ENCODE peak calls at places on chromosomes 12 and 14, in six cellular contexts. One of them, this sample, is unnamed. For H3K27me3, the result is how much of the 10 kb centered on the place peaks cover.

GRCh38 chr12:2092354-2092753 is 39.6 kb downstream of the CACNA1C start:
- DNase-seq in PC-3: no peak
- DNase-seq in fibroblast of lung: no peak
- DNase-seq in neuronal stem cell: no peak
- DNase-seq in GM23248: no peak
- DNase-seq in HCT116: no peak
- DNase-seq in this sample: no peak

GRCh38 chr12:105084251-105085250 is at the start of gene ALDH1L2:
- DNase-seq in fibroblast of lung: peak
- DNase-seq in HCT116: peak
- DNase-seq in neuronal stem cell: peak
- DNase-seq in GM23248: peak
- DNase-seq in PC-3: peak
- DNase-seq in this sample: peak

GRCh38 chr14:47846008-47846407 is 170.6 kb upstream of the MDGA2 start:
- DNase-seq in neuronal stem cell: no peak
- DNase-seq in fibroblast of lung: no peak
- DNase-seq in HCT116: no peak
- DNase-seq in PC-3: no peak
- DNase-seq in GM23248: no peak
- DNase-seq in this sample: no peak

GRCh38 chr12:129696952-129697351 is 206.9 kb downstream of the TMEM132D start:
- DNase-seq in neuronal stem cell: no peak
- DNase-seq in PC-3: no peak
- DNase-seq in GM23248: no peak
- DNase-seq in fibroblast of lung: peak
- DNase-seq in HCT116: no peak
- DNase-seq in this sample: peak

GRCh38 chr14:72104011-72104613 is 171.9 kb downstream of the RGS6 start:
- DNase-seq in fibroblast of lung: no peak
- DNase-seq in PC-3: peak
- DNase-seq in HCT116: peak
- DNase-seq in GM23248: peak
- DNase-seq in neuronal stem cell: peak
- DNase-seq in this sample: no peak

GRCh38 chr14:69475194-69475818 is 9.2 kb upstream of the PLEKHD1 start:
- DNase-seq in HCT116: no peak
- DNase-seq in fibroblast of lung: peak
- DNase-seq in PC-3: peak
- DNase-seq in GM23248: peak
- DNase-seq in neuronal stem cell: no peak
- DNase-seq in this sample: no peak

GRCh38 chr14:26993541-26993940 is 395.7 kb upstream of the NOVA1 start:
- DNase-seq in HCT116: no peak
- DNase-seq in fibroblast of lung: no peak
- DNase-seq in neuronal stem cell: no peak
- DNase-seq in GM23248: peak
- DNase-seq in PC-3: peak
- DNase-seq in this sample: no peak

GRCh38 chr12:117350140-117350539 is 11.3 kb downstream of the NOS1 start:
- DNase-seq in fibroblast of lung: no peak
- DNase-seq in GM23248: no peak
- DNase-seq in neuronal stem cell: no peak
- DNase-seq in PC-3: no peak
- DNase-seq in HCT116: no peak
- DNase-seq in this sample: no peak

GRCh38 chr12:6631549-6631961 is 4.2 kb downstream of the LPAR5 start:
- DNase-seq in PC-3: no peak
- DNase-seq in fibroblast of lung: no peak
- DNase-seq in neuronal stem cell: no peak
- DNase-seq in HCT116: no peak
- DNase-seq in GM23248: no peak
- DNase-seq in this sample: no peak

GRCh38 chr12:50166776-50167025 is 468 bp downstream of the CERS5 start:
- DNase-seq in HCT116: no peak
- DNase-seq in GM23248: peak
- DNase-seq in PC-3: no peak
- DNase-seq in neuronal stem cell: no peak
- DNase-seq in fibroblast of lung: peak
- DNase-seq in this sample: peak

GRCh38 chr12:17284873-17285272 is 678.9 kb upstream of the LMO3 start:
- DNase-seq in HCT116: no peak
- DNase-seq in fibroblast of lung: no peak
- DNase-seq in GM23248: no peak
- DNase-seq in neuronal stem cell: no peak
- DNase-seq in PC-3: no peak
- DNase-seq in this sample: no peak

GRCh38 chr14:103087343-103087835 is 3.4 kb downstream of the LBHD2 start:
- DNase-seq in fibroblast of lung: no peak
- DNase-seq in neuronal stem cell: peak
- DNase-seq in PC-3: no peak
- DNase-seq in HCT116: no peak
- DNase-seq in GM23248: no peak
- DNase-seq in this sample: no peak

GRCh38 chr12:14394317-14395058 is 29.0 kb downstream of the ATF7IP start:
- DNase-seq in GM23248: peak
- DNase-seq in fibroblast of lung: peak
- DNase-seq in HCT116: peak
- DNase-seq in PC-3: peak
- DNase-seq in neuronal stem cell: peak
- DNase-seq in this sample: peak

GRCh38 chr12:20006856-20007255 is 361.5 kb upstream of the PDE3A start:
- DNase-seq in PC-3: no peak
- DNase-seq in fibroblast of lung: no peak
- DNase-seq in HCT116: no peak
- DNase-seq in neuronal stem cell: no peak
- DNase-seq in GM23248: peak
- DNase-seq in this sample: no peak

GRCh38 chr12:130401703-130402102 is 64.0 kb downstream of the PIWIL1 start:
- DNase-seq in HCT116: no peak
- DNase-seq in neuronal stem cell: peak
- DNase-seq in GM23248: no peak
- DNase-seq in PC-3: no peak
- DNase-seq in fibroblast of lung: no peak
- DNase-seq in this sample: no peak

GRCh38 chr12:124898200-124898950 is 16.1 kb downstream of the UBC start:
- DNase-seq in PC-3: peak
- DNase-seq in fibroblast of lung: peak
- DNase-seq in neuronal stem cell: no peak
- DNase-seq in HCT116: no peak
- DNase-seq in GM23248: peak
- DNase-seq in this sample: no peak

GRCh38 chr14:77007975-77008421 is 20.5 kb downstream of the IRF2BPL start:
- DNase-seq in fibroblast of lung: no peak
- DNase-seq in PC-3: peak
- DNase-seq in neuronal stem cell: no peak
- DNase-seq in GM23248: no peak
- DNase-seq in HCT116: no peak
- DNase-seq in this sample: no peak

GRCh38 chr12:113980537-113981337 is 14.6 kb upstream of the RBM19 start:
- DNase-seq in neuronal stem cell: peak
- DNase-seq in HCT116: peak
- DNase-seq in GM23248: peak
- DNase-seq in fibroblast of lung: peak
- DNase-seq in PC-3: peak
- DNase-seq in this sample: peak

GRCh38 chr12:23640754-23641153 is 308.7 kb downstream of the SOX5 start:
- DNase-seq in neuronal stem cell: peak
- DNase-seq in HCT116: no peak
- DNase-seq in PC-3: no peak
- DNase-seq in GM23248: no peak
- DNase-seq in fibroblast of lung: no peak
- DNase-seq in this sample: no peak

GRCh38 chr12:32149489-32149888 is 42.8 kb downstream of the BICD1 start:
- DNase-seq in fibroblast of lung: no peak
- DNase-seq in HCT116: no peak
- DNase-seq in neuronal stem cell: no peak
- DNase-seq in PC-3: no peak
- DNase-seq in GM23248: no peak
- DNase-seq in this sample: no peak

GRCh38 chr12:88932457-88932856 is 352.2 kb upstream of the KITLG start:
- DNase-seq in GM23248: no peak
- DNase-seq in PC-3: no peak
- DNase-seq in fibroblast of lung: no peak
- DNase-seq in neuronal stem cell: no peak
- DNase-seq in HCT116: no peak
- DNase-seq in this sample: no peak

GRCh38 chr12:88931598-88931997 is 351.3 kb upstream of the KITLG start:
- DNase-seq in neuronal stem cell: no peak
- DNase-seq in HCT116: peak
- DNase-seq in fibroblast of lung: peak
- DNase-seq in GM23248: no peak
- DNase-seq in PC-3: no peak
- DNase-seq in this sample: peak

GRCh38 chr12:88935856-88936255 is 355.6 kb upstream of the KITLG start:
- DNase-seq in neuronal stem cell: no peak
- DNase-seq in PC-3: no peak
- DNase-seq in GM23248: no peak
- DNase-seq in HCT116: no peak
- DNase-seq in fibroblast of lung: peak
- DNase-seq in this sample: peak

DNA sequence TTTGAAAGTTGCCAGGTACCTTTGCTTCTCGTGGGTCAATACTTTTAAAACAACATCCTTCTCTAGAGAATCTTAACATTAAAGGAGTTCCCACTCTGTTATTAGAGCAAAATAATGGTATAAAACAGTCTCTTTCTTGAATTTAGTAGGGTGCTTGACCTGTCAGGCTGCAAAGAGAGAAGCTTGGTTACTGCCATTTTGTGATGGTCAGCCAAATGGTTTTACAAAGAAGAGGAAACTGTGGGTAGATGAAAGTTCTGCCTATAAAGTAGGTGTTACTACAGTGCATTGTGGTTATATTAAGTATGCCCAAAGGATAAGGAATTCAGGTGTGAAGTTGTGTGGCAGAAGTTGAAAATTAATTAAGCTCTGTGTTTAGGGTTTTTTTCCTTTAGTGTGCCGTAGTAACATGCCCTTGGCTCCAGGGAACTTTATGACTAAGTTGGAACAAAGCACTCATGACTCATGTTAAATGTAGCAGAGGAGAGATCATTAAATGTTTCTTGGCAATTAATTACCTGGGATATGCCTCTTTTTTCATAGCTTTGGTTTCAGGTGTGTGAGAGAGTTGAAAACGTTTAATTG is 354.0 kb upstream of the KITLG start:
- DNase-seq in fibroblast of lung: peak
- DNase-seq in neuronal stem cell: no peak
- DNase-seq in PC-3: peak
- DNase-seq in GM23248: peak
- DNase-seq in HCT116: peak
- DNase-seq in this sample: peak
- H3K27ac ChIP-seq in fibroblast of lung: no peak
- H3K27ac ChIP-seq in neuronal stem cell: no peak
- H3K27ac ChIP-seq in PC-3: peak
- H3K27ac ChIP-seq in GM23248: no peak
- H3K27ac ChIP-seq in HCT116: peak
- H3K27ac ChIP-seq in this sample: no peak

DNA sequence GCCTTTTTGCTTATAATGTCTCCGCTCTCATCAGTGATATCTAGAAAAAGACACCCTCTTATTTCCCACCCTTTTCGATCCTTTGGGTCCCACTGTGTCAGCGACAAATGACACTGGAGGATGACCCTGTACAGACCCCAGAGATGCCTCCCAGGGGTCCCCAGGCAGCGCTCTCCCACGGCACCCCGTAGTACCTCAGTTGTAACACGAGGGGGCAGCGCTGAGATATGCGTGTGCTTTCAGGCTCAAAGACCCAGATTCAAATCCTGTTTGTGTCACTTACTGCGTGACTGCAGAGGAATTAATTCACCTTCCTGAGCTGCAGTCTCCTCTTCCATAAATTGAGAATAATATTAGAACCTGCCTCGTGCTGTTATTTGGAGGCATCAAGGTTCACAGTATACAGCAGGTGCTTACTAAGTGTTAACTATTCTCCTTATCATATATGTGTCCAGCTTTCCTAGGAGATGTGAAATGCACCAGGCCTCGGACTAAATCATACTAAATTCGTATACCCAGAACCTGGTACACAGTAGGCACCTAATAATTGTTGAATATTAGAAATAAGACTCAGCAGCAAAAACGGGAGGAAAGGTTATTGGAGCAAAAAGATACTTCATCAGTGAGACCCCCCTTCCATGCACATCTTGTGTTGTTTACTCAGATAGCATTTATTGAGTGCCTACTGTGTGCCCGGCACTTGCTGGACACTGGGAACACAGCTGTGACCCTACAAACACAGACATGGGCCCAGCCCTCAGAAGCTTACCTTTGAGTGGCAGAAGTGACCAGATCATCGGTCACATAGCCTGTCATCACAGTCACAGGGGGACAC is 99.9 kb downstream of the PHETA1 start:
- DNase-seq in GM23248: peak
- DNase-seq in fibroblast of lung: no peak
- DNase-seq in neuronal stem cell: no peak
- DNase-seq in PC-3: peak
- DNase-seq in HCT116: peak
- DNase-seq in this sample: no peak
- H3K27me3 ChIP-seq in GM23248: half or more
- H3K27me3 ChIP-seq in fibroblast of lung: under half
- H3K27me3 ChIP-seq in neuronal stem cell: under half
- H3K27me3 ChIP-seq in PC-3: under half
- H3K27me3 ChIP-seq in HCT116: under half
- H3K27me3 ChIP-seq in this sample: under half

GRCh38 chr12:62977419-62977818 is 42.5 kb upstream of the PPM1H start:
- DNase-seq in fibroblast of lung: peak
- DNase-seq in PC-3: peak
- DNase-seq in neuronal stem cell: no peak
- DNase-seq in GM23248: peak
- DNase-seq in HCT116: peak
- DNase-seq in this sample: peak
- H2AFZ ChIP-seq in fibroblast of lung: no peak
- H2AFZ ChIP-seq in PC-3: no peak
- H2AFZ ChIP-seq in neuronal stem cell: no peak
- H2AFZ ChIP-seq in GM23248: peak
- H2AFZ ChIP-seq in HCT116: peak
- H2AFZ ChIP-seq in this sample: peak

DNA sequence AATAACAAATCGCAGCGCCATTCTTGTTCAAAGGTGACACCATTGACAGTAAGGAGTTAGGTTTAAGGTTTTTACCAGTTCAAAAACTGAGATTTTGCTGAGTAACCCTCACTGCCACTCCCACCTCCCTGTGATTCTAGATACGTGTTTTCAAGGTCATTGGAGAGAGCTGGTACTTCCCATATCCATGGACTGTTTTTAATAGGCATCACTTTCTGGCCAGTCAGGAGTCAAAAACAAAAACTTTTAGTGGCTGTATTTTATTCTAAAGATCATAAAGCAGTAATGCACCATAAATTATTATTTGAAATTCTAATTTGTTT is 187.5 kb downstream of the ETV6 start:
- DNase-seq in GM23248: no peak
- DNase-seq in neuronal stem cell: no peak
- DNase-seq in fibroblast of lung: no peak
- DNase-seq in HCT116: no peak
- DNase-seq in PC-3: no peak
- DNase-seq in this sample: no peak
- H3K27ac ChIP-seq in GM23248: no peak
- H3K27ac ChIP-seq in neuronal stem cell: no peak
- H3K27ac ChIP-seq in fibroblast of lung: no peak
- H3K27ac ChIP-seq in HCT116: no peak
- H3K27ac ChIP-seq in PC-3: no peak
- H3K27ac ChIP-seq in this sample: no peak